ENCODE peak calls at places on chromosomes 13 and 19, in six cellular contexts. U is A549, I is H1, J is HepG2, N is K562, D is GM12878. E is an unnamed sample.

GRCh38 chr13:65504213-65504612 is 1725.9 kb downstream of the PCDH9 start:
- DNase-seq in I (no peak), N (no peak), D (no peak), J (no peak), U (no peak), E (no peak)

GRCh38 chr19:6743071-6743470 is 3.6 kb downstream of the TRIP10 start:
- DNase-seq in U (no peak), I (no peak), J (no peak), D (no peak), N (no peak), E (no peak)

GRCh38 chr19:36215276-36216171 is 618 bp downstream of the ZNF146 start:
- DNase-seq in N (no peak), D (no peak), U (peak; percentile 57), I (no peak), J (no peak), E (peak; percentile 36)

GRCh38 chr13:111521030-111521429 is 200.6 kb downstream of the TEX29 start:
- DNase-seq in D (no peak), N (no peak), U (no peak), I (no peak), J (no peak), E (no peak)

GRCh38 chr19:43664008-43664407 is 6.0 kb downstream of the PLAUR start:
- DNase-seq in D (peak; percentile 35), N (no peak), J (no peak), U (no peak), I (no peak), E (no peak)

GRCh38 chr13:27834095-27834494 is 41.8 kb downstream of the GSX1 start:
- DNase-seq in J (no peak), D (no peak), U (no peak), I (no peak), N (no peak), E (no peak)

GRCh38 chr19:282501-282900 is 8.7 kb downstream of the PLPP2 start:
- DNase-seq in N (peak; percentile 24), I (no peak), U (no peak), D (no peak), J (no peak), E (no peak)

GRCh38 chr13:51412431-51412830 is 40.4 kb downstream of the INTS6 start:
- DNase-seq in D (no peak), U (no peak), J (no peak), I (no peak), N (no peak), E (no peak)

GRCh38 chr19:38841787-38842438 is 7.9 kb downstream of the HNRNPL start:
- DNase-seq in U (peak; percentile 6), D (no peak), J (no peak), N (no peak), I (no peak), E (no peak)

GRCh38 chr19:14440049-14440448 is 6.9 kb downstream of the PKN1 start:
- DNase-seq in N (peak; percentile 73), J (no peak), D (peak; percentile 37), U (no peak), I (no peak), E (no peak)

GRCh38 chr19:2865334-2866221 is 1.6 kb upstream of the ZNF556 start:
- DNase-seq in J (peak; percentile 49), I (no peak), D (no peak), U (no peak), N (peak; percentile 55), E (no peak)

GRCh38 chr13:23384111-23384510 is 49.4 kb downstream of the SACS start:
- DNase-seq in I (no peak), N (no peak), U (no peak), J (no peak), D (peak; percentile 82), E (no peak)

GRCh38 chr19:7391218-7391670 is 42.5 kb downstream of the ARHGEF18 start:
- DNase-seq in U (peak; percentile 75), D (no peak), J (peak; percentile 77), I (no peak), N (no peak), E (no peak)

GRCh38 chr19:50315773-50316448 is 13.3 kb downstream of the KCNC3 start:
- DNase-seq in J (no peak), I (no peak), D (no peak), U (peak; percentile 68), N (peak; percentile 61), E (peak; percentile 84)

GRCh38 chr19:14577885-14578427 is 4.9 kb upstream of the CLEC17A start:
- DNase-seq in J (no peak), D (peak; percentile 53), N (no peak), U (no peak), I (no peak), E (peak; percentile 15)

GRCh38 chr19:14073925-14074838 is 1.6 kb downstream of the MISP3 start:
- DNase-seq in U (no peak), J (no peak), N (peak; percentile 42), I (no peak), D (no peak), E (peak; percentile 67)

GRCh38 chr19:49065905-49066512 is 1.4 kb upstream of the NTF4 start:
- DNase-seq in D (no peak), I (no peak), J (no peak), N (no peak), U (no peak), E (peak; percentile 33)

GRCh38 chr13:24275041-24275440 is 34.3 kb upstream of the C1QTNF9 start:
- DNase-seq in J (no peak), U (no peak), D (no peak), I (no peak), N (no peak), E (no peak)

GRCh38 chr13:78061806-78062205 is 143.2 kb upstream of the EDNRB start:
- DNase-seq in U (no peak), N (no peak), D (no peak), J (no peak), I (no peak), E (no peak)

GRCh38 chr13:34034411-34034810 is 216.5 kb downstream of the RFC3 start:
- DNase-seq in N (no peak), J (no peak), D (no peak), U (no peak), I (no peak), E (no peak)

GRCh38 chr13:111388851-111389500 is 68.5 kb downstream of the TEX29 start:
- DNase-seq in U (no peak), J (no peak), I (no peak), N (no peak), D (no peak), E (no peak)

GRCh38 chr19:20840371-20840770 is 64.3 kb downstream of the ZNF66 start:
- DNase-seq in U (no peak), N (no peak), D (no peak), J (no peak), I (no peak), E (no peak)

GRCh38 chr13:41145136-41145908 is 12.7 kb upstream of the KBTBD6 start:
- DNase-seq in U (no peak), J (no peak), D (no peak), I (no peak), N (no peak), E (no peak)

GRCh38 chr19:5459360-5459759 is 4.1 kb downstream of the ZNRF4 start:
- DNase-seq in J (no peak), N (no peak), D (no peak), U (no peak), I (no peak), E (no peak)

GRCh38 chr13:64471916-64472315 is 2758.2 kb downstream of the PCDH9 start:
- DNase-seq in I (no peak), U (peak; percentile 11), D (no peak), J (peak; percentile 15), N (no peak), E (peak; percentile 22)

GRCh38 chr13:48950507-48950886 is 25.2 kb upstream of the FNDC3A start:
- DNase-seq in D (no peak), N (no peak), J (peak; percentile 23), I (no peak), U (no peak), E (no peak)

GRCh38 chr13:48949566-48950506 is 25.9 kb upstream of the FNDC3A start:
- DNase-seq in J (no peak), U (no peak), I (no peak), D (no peak), N (no peak), E (peak; percentile 57)

DNA sequence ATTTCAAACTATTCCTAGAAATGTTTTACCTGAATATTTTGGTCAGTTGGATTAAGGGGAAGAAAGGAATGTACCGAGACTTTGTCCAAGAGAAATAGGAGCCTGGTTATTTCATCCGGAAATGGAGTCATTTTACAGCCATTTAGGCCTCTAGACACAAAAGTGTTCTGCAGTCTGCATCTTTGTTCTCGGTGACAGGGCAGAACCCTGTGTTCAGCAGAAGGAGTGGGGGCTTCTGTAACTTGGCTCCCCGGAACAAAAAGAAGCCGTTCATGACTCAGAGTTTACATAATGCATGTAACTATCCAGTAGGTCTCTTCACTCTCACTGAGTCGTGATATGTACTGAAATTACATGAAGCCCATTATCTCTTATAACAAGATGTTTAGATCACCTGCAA is 21.6 kb upstream of the FNDC3A start:
- DNase-seq in N (no peak), D (no peak), J (peak; percentile 15), U (no peak), I (no peak), E (no peak)
- TF ChIP-seq USF2 in N (no peak), D (no peak), J (no peak), U (no peak), I (no peak), E (no peak)

GRCh38 chr19:23287620-23288019 is 37.4 kb upstream of the ZNF724 start:
- DNase-seq in I (no peak), N (no peak), J (no peak), U (no peak), D (no peak), E (no peak)

GRCh38 chr19:23286477-23286876 is 36.3 kb upstream of the ZNF724 start:
- DNase-seq in D (no peak), U (no peak), I (no peak), J (no peak), N (no peak), E (peak; percentile 26)

GRCh38 chr19:23281663-23282276 is 31.6 kb upstream of the ZNF724 start:
- DNase-seq in D (no peak), J (peak; percentile 66), I (no peak), U (no peak), N (no peak), E (no peak)

GRCh38 chr19:23285948-23286347 is 35.8 kb upstream of the ZNF724 start:
- DNase-seq in N (no peak), U (no peak), D (no peak), I (no peak), J (no peak), E (no peak)

DNA sequence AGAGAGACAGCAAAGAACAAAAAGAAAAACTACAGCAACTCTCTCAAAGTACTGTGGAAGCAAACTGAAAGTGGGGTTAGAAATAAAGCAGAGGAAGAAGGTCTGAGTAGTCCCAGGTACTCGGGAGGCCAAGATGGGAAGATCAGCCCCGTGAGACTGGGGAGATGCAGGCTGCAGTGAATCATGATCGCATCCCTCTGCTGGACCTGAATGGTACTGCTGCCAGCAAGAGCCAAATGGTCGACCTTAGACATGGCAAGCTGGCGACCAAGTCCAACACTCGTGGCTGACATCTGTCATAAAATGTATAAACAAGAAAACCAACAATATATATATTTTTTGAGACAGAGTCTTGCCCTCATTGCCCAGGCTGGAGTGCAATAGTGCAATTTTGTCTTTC is 33.7 kb upstream of the ZNF724 start:
- DNase-seq in D (no peak), U (no peak), J (peak; percentile 54), I (peak; percentile 54), N (peak; percentile 18), E (peak; percentile 67)
- TF ChIP-seq EP300 in D (no peak), U (no peak), J (no peak), I (no peak), N (no peak), E (no peak)

GRCh38 chr19:46812898-46813569 is 24.6 kb upstream of the SLC1A5 start:
- DNase-seq in U (no peak), D (no peak), I (no peak), N (peak; percentile 47), J (peak; percentile 26), E (peak; percentile 67)
- TF ChIP-seq RAD21 in U (no peak), D (no peak), I (no peak), N (no peak), J (no peak), E (no peak)

GRCh38 chr13:81051873-81052272 is 710.9 kb upstream of the SPRY2 start:
- DNase-seq in N (no peak), J (no peak), D (no peak), I (no peak), U (no peak), E (peak; percentile 7)
- TF ChIP-seq USF2 in N (no peak), J (no peak), D (no peak), I (no peak), U (no peak), E (no peak)

E was measured in SK-N-SH.